ENCODE peak calls at places on chromosome 21, in seven cellular contexts. Z is PC-3, O is PC-9, M is HCT116, H is hepatocyte, U is OCI-LY7, D is SK-N-SH. T is an unnamed sample.

GRCh38 chr21:32844653-32845443 is 73.3 kb upstream of the PAXBP1 start:
- DNase-seq in U (no peak), H (peak; percentile 19), Z (peak; percentile 61), O (peak; percentile 61), M (peak; percentile 21), D (no peak), T (no peak)

GRCh38 chr21:25582888-25583287 is 24.4 kb downstream of the MRPL39 start:
- DNase-seq in Z (no peak), H (no peak), U (no peak), M (no peak), O (no peak), D (no peak), T (no peak)

GRCh38 chr21:38773108-38774061 is 32.3 kb upstream of the ETS2 start:
- DNase-seq in H (peak; percentile 69), D (no peak), M (peak; percentile 81), U (no peak), Z (peak; percentile 95), O (peak; percentile 89), T (no peak)

GRCh38 chr21:32771134-32771523 is 426 bp downstream of the PAXBP1 start:
- DNase-seq in U (peak; percentile 83), H (peak; percentile 84), Z (peak; percentile 50), M (no peak), O (peak; percentile 44), D (peak; percentile 80), T (peak; percentile 78)

GRCh38 chr21:42403611-42404231 is at the start of gene UBASH3A:
- DNase-seq in U (no peak), Z (peak; percentile 19), D (no peak), M (no peak), O (no peak), H (no peak), T (no peak)

GRCh38 chr21:43718872-43719747 is at the start of gene PDXK:
- DNase-seq in M (peak; percentile 46), O (peak; percentile 63), Z (peak; percentile 95), H (peak; percentile 97), D (peak; percentile 97), U (peak; percentile 93), T (peak; percentile 88)

GRCh38 chr21:37087188-37087587 is 14.1 kb downstream of the TTC3 start:
- DNase-seq in D (no peak), U (no peak), M (peak; percentile 29), O (no peak), H (peak; percentile 64), Z (peak; percentile 78), T (peak; percentile 15)

GRCh38 chr21:29441651-29442050 is 142.9 kb downstream of the BACH1 start:
- DNase-seq in H (no peak), M (no peak), U (no peak), D (no peak), O (no peak), Z (no peak), T (no peak)

DNA sequence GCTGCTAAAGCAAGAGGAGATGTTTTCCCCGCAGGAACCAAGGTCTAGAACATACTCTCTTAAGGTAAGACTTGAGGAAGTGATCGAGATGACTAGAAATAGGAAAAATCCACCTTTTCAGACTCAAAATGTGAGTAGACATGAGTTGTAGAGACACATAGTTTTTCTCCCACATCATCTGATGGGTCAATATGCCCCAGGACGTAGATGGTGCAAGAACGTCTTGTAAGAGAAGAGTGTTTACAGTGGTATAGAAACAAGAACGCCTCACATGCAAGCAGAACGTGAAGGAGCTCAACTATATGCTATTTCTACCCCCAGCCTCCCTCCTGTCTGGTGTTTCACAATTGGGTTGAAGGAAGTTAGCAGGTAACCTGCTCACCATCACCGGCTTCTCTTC is 144.0 kb upstream of the BACE2 start:
- DNase-seq in Z (no peak), H (no peak), O (no peak), U (no peak), M (no peak), D (no peak), T (no peak)
- H2AFZ ChIP-seq in Z (no peak overlapping the region), H (no peak overlapping the region), O (no peak overlapping the region), U (no peak overlapping the region), M (no peak overlapping the region), D (no peak overlapping the region), T (no peak overlapping the region)

DNA sequence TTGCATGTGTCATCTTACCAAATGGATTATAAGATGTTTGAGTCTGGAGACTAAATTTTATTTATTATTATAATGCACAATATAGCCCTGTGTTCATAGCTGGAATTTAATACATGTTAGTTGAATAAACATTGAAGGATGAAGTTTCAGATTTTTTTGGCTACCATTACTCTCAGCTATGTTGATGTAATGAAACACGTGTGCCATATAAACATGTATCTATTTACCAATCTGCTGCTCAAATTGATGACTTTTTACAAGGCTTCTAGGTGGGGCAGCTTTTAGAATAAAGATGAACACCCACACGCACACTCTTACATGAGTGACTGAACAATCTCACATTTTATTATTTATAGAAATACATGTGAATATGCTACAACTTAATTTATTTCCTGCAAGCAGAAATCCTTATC is 102.0 kb downstream of the RUNX1 start:
- DNase-seq in Z (no peak), U (no peak), D (no peak), M (no peak), H (no peak), O (no peak), T (no peak)
- TF ChIP-seq CTCF in Z (no peak), U (no peak), D (no peak), M (no peak), H (no peak), O (no peak), T (no peak)

GRCh38 chr21:23585419-23585818 is 2021.9 kb downstream of the MRPL39 start:
- DNase-seq in Z (no peak), U (no peak), M (no peak), H (no peak), D (no peak), O (no peak), T (no peak)
- H3K9me2 ChIP-seq in Z (no peaks in the 10 kb centered on the region), U (no peaks in the 10 kb centered on the region), M (no peaks in the 10 kb centered on the region), H (no peaks in the 10 kb centered on the region), D (no peaks in the 10 kb centered on the region), O (no peaks in the 10 kb centered on the region), T (no peaks in the 10 kb centered on the region)

DNA sequence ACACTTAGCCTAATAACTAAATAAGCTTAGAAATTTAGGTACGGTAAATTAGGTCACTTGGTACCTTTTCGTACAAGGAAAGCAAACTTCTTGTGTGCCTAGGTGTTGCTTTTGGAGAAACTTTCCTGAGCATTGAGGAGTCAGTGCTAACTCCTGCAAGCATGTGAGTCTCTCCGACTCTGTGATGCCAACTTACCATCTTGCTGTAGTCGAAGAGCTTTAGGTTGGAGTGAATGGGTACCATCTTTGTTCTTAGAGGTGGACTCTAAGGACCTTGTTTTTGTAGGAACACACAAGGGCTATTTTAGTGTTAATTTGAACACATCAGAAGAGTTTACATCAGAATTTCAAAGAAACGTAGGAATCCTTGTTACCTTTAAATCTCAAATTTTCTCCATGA is 688.9 kb downstream of the USP25 start:
- DNase-seq in D (no peak), U (no peak), M (no peak), O (no peak), Z (no peak), H (no peak), T (no peak)
- H2AFZ ChIP-seq in D (peak overlapping the region; percentile 29), U (no peak overlapping the region), M (no peak overlapping the region), O (no peak overlapping the region), Z (no peak overlapping the region), H (no peak overlapping the region), T (peak overlapping the region; percentile 30)

DNA sequence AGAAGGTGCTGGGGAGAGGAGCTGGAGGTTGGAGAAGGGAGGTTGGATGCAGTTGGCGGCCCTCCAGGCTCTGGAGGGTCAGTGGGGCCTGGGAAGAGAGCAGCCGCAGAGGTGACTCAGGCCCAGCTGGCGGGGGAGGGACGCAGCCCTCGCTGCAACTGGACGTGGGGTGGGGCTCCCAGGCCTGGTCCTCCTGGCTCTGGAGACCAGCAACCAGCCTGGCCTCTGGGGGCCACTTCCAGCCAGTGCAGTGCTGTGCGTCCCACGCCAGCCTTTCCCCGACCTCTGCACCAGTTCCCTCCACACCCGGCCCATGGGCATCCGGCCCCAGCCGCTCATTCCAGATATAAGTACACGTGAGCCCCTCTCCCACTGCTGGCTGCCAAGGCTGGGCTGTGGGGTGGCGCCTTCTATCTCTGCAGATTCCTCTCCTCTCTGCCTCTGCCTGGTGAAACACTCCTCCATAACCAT is 38.0 kb upstream of the COL18A1 start:
- DNase-seq in U (no peak), O (peak; percentile 66), H (peak; percentile 69), M (no peak), Z (peak; percentile 90), D (peak; percentile 79), T (no peak)
- TF ChIP-seq CTCF in U (no peak), O (no peak), H (no peak), M (no peak), Z (no peak), D (peak; percentile 32), T (no peak)

DNA sequence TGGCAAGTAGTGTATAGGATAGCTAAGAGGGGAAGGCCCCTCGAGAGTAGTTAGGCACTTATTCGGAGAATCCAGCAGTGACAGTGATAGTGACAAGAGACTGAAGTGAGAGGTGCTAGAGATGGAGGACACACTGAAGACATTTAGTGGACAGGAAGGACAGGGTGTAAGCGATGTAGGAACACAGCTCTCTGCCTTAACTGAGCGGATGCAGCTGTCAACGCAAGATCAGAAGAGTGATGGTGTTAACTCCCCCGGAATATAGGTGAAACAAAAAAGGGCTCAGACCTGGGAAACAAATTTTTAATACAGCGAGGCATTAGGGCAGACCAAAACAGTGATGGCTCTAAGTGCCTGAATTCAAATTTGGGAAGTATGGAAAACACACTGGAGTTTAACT is 15.8 kb downstream of the SOD1 start:
- DNase-seq in M (no peak), Z (no peak), U (no peak), O (no peak), D (no peak), H (no peak), T (no peak)
- H3K9me2 ChIP-seq in M (no peaks in the 10 kb centered on the region), Z (no peaks in the 10 kb centered on the region), U (no peaks in the 10 kb centered on the region), O (no peaks in the 10 kb centered on the region), D (no peaks in the 10 kb centered on the region), H (no peaks in the 10 kb centered on the region), T (no peaks in the 10 kb centered on the region)